ENCODE peak calls at places on chromosomes 2 and 18, in four cellular contexts. W is colonic mucosa, Y is endodermal cell, R is right atrium auricular region. H is an unnamed sample. For H3K4me1, the result is how much of the 10 kb centered on the place peaks cover.

GRCh38 chr2:64062840-64063239 is 43.6 kb upstream of the VPS54 start:
- DNase-seq in R (no peak), W (peak), Y (no peak), H (no peak)

GRCh38 chr2:238922435-238922834 is 74.5 kb downstream of the TWIST2 start:
- DNase-seq in W (no peak), R (no peak), Y (no peak), H (peak)

GRCh38 chr2:130798472-130799221 is 38.1 kb upstream of the ARHGEF4 start:
- DNase-seq in W (no peak), R (no peak), Y (peak), H (peak)

GRCh38 chr2:54954705-54955357 is 95.4 kb downstream of the RTN4 start:
- DNase-seq in W (no peak), R (no peak), Y (no peak), H (no peak)

GRCh38 chr2:115083216-115083615 is 640.8 kb downstream of the DPP10 start:
- DNase-seq in Y (peak), W (no peak), R (no peak), H (no peak)

GRCh38 chr2:191675807-191676667 is 1.9 kb upstream of the NABP1 start:
- DNase-seq in Y (no peak), W (peak), R (no peak), H (no peak)

GRCh38 chr2:217959723-217960122 is 43.1 kb downstream of the TNS1 start:
- DNase-seq in W (no peak), R (no peak), Y (peak), H (peak)

GRCh38 chr2:19786408-19787058 is 115.2 kb downstream of the TTC32 start:
- DNase-seq in R (no peak), Y (peak), W (no peak), H (no peak)

GRCh38 chr2:208607694-208608093 is 201.1 kb downstream of the PTH2R start:
- DNase-seq in R (no peak), Y (no peak), W (no peak), H (no peak)

GRCh38 chr18:74524097-74524496 is 10.2 kb upstream of the CNDP1 start:
- DNase-seq in R (no peak), W (no peak), Y (no peak), H (no peak)

GRCh38 chr18:61948196-61948800 is 55.5 kb upstream of the RNF152 start:
- DNase-seq in W (no peak), Y (no peak), R (no peak), H (no peak)

GRCh38 chr2:3914243-3914642 is 210.9 kb downstream of the DCDC2C start:
- DNase-seq in R (no peak), W (no peak), Y (no peak), H (no peak)

GRCh38 chr18:45962461-45962860 is 4.7 kb downstream of the EPG5 start:
- DNase-seq in R (no peak), Y (no peak), W (no peak), H (no peak)

GRCh38 chr2:182824056-182824758 is 42.2 kb downstream of the FRZB start:
- DNase-seq in Y (no peak), W (no peak), R (no peak), H (no peak)

GRCh38 chr18:6773777-6774176 is 44.3 kb downstream of the ARHGAP28 start:
- DNase-seq in Y (no peak), R (no peak), W (no peak), H (no peak)

GRCh38 chr2:127041259-127041970 is 65.5 kb downstream of the BIN1 start:
- DNase-seq in R (no peak), Y (no peak), W (no peak), H (no peak)

GRCh38 chr2:54904836-54905235 is 145.4 kb downstream of the RTN4 start:
- DNase-seq in W (peak), Y (no peak), R (no peak), H (no peak)

GRCh38 chr18:9659499-9660387 is 45.4 kb upstream of the PPP4R1 start:
- DNase-seq in W (no peak), R (no peak), Y (no peak), H (no peak)

GRCh38 chr2:128466377-128467175 is 147.9 kb upstream of the HS6ST1 start:
- DNase-seq in R (peak), Y (peak), W (peak), H (no peak)

GRCh38 chr18:12567849-12568248 is 90.1 kb downstream of the SPIRE1 start:
- DNase-seq in W (no peak), Y (no peak), R (no peak), H (no peak)

GRCh38 chr18:62499263-62499650 is 23.6 kb upstream of the ZCCHC2 start:
- DNase-seq in W (no peak), R (no peak), Y (no peak), H (no peak)

GRCh38 chr2:85394256-85394655 is 15.9 kb downstream of the CAPG start:
- DNase-seq in R (no peak), Y (no peak), W (no peak), H (no peak)

GRCh38 chr2:84487298-84487996 is 28.4 kb upstream of the SUCLG1 start:
- DNase-seq in W (no peak), Y (no peak), R (no peak), H (no peak)

GRCh38 chr2:228839506-228839905 is 431.6 kb downstream of the PID1 start:
- DNase-seq in W (peak), Y (no peak), R (no peak), H (peak)

GRCh38 chr2:203650860-203651613 is 55.4 kb upstream of the CD28 start:
- DNase-seq in Y (no peak), R (no peak), W (peak), H (no peak)

GRCh38 chr2:39994151-39994550 is 215.1 kb upstream of the THUMPD2 start:
- DNase-seq in Y (no peak), W (no peak), R (no peak), H (no peak)

GRCh38 chr2:216346781-216347180 is 25.5 kb downstream of the MARCHF4 start:
- DNase-seq in W (no peak), R (no peak), Y (no peak), H (no peak)

GRCh38 chr2:216344206-216344957 is 27.9 kb downstream of the MARCHF4 start:
- DNase-seq in Y (peak), R (no peak), W (no peak), H (no peak)

GRCh38 chr2:216343221-216343985 is 28.9 kb downstream of the MARCHF4 start:
- DNase-seq in W (no peak), Y (no peak), R (no peak), H (no peak)

GRCh38 chr2:216345846-216346245 is 26.4 kb downstream of the MARCHF4 start:
- DNase-seq in Y (peak), R (no peak), W (no peak), H (no peak)

GRCh38 chr2:216344958-216345315 is 27.3 kb downstream of the MARCHF4 start:
- DNase-seq in W (no peak), R (no peak), Y (no peak), H (no peak)
- H3K4me1 ChIP-seq in W (under half), R (under half), Y (under half), H (under half)

GRCh38 chr2:146623771-146624170 is 1221.1 kb upstream of the ACVR2A start:
- DNase-seq in R (no peak), W (no peak), Y (no peak), H (no peak)

GRCh38 chr2:146615778-146616177 is 1229.1 kb upstream of the ACVR2A start:
- DNase-seq in R (no peak), Y (no peak), W (no peak), H (no peak)

GRCh38 chr2:146624429-146624828 is 1220.4 kb upstream of the ACVR2A start:
- DNase-seq in R (no peak), Y (no peak), W (no peak), H (no peak)

GRCh38 chr2:146621656-146622055 is 1223.2 kb upstream of the ACVR2A start:
- DNase-seq in Y (no peak), R (no peak), W (no peak), H (no peak)
- H3K4me1 ChIP-seq in Y (under half), R (under half), W (under half), H (under half)

GRCh38 chr18:77051581-77052296 is 80.8 kb downstream of the MBP start:
- DNase-seq in W (no peak), Y (no peak), R (no peak), H (no peak)
- H3K4me1 ChIP-seq in W (under half), Y (under half), R (under half), H (under half)

GRCh38 chr2:201451330-201452057 is at the start of the genes STRADB and TRAK2:
- DNase-seq in R (peak), Y (peak), W (peak), H (peak)
- H3K4me1 ChIP-seq in R (under half), Y (under half), W (under half), H (under half)

DNA sequence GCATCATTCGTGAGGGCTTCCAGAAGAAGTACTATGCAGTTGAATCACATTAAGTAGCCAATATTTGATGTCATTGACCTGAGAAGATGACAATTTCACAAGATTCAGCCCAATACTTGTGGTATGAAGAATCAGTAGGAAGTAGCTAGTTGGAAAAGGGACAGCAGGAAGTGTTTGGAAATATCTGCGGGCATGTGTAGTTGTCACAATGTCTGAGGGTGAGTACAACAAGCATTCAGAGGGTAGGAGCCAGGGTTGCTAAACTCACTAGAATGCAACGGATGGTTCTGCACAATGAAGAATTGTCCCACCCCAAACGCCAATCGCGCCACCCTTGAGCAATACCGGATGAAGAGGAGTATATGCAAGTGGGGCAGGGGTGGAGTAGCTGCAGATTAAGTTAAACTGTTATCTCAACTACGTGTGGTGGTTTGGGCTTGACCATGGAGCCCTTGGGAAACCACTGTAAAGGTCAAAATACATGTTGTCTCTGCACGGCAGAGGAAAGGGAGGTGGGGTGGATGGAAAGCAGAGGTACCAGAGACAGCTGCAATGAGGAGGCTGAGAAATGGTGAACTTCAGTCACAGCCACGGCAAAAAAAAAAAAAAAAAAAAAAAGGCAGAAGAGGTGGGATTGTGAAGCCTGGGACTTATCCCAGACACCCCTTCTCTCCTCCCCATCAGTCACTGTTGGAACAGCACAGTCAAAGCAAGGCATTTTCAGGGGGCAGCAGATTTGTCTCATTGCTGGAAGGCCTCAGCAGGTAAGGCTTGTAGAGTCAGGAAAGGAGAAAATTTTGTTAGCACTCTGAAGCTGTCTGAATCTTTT is 5.1 kb downstream of the CCL20 start:
- DNase-seq in Y (no peak), R (peak), W (peak), H (no peak)
- H3K4me1 ChIP-seq in Y (under half), R (under half), W (under half), H (under half)

GRCh38 chr2:42754776-42755140 is 9.2 kb downstream of the OXER1 start:
- DNase-seq in W (no peak), Y (no peak), R (no peak), H (no peak)

GRCh38 chr2:42755161-42755900 is 8.6 kb downstream of the OXER1 start:
- DNase-seq in R (peak), Y (no peak), W (no peak), H (no peak)

GRCh38 chr2:42754021-42754775 is 9.7 kb downstream of the OXER1 start:
- DNase-seq in R (no peak), W (no peak), Y (no peak), H (no peak)

GRCh38 chr2:42752299-42752698 is 11.6 kb downstream of the OXER1 start:
- DNase-seq in Y (no peak), W (no peak), R (no peak), H (no peak)

DNA sequence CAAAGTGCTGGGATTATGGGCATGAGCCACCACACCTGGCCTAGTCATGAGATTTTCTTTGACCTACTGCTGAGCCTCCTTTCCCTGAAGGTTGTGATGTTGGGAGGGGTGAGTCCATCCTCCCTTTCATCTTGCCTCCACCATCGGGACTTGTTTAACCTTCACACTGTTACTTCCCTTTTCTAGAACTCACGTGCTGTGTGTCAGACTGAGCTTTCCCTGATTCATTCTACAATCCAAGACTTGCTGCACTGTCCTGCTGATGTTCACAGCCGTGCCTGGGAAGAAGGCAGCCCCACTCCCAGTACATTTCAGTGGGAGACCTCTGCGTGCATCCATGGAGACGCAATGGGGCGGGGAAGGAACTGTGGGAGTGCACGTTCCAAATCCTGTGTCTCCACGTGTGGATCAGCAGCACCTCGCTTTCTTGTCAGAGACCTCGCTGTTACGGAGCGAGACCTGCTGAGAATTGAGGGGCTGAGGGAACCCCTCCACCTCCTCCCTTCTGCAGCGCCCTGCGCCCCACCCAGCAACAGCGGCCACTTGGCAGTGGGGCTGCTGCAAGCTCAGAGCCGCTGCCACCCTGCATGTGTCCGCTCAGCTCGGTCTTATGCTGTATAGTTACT is 10.6 kb downstream of the OXER1 start:
- DNase-seq in W (no peak), R (no peak), Y (peak), H (no peak)
- H3K4me1 ChIP-seq in W (under half), R (under half), Y (under half), H (under half)

GRCh38 chr2:120301289-120301688 is 44.6 kb upstream of the INHBB start:
- DNase-seq in W (no peak), R (no peak), Y (no peak), H (no peak)

GRCh38 chr2:120299561-120299960 is 46.4 kb upstream of the INHBB start:
- DNase-seq in Y (no peak), W (no peak), R (no peak), H (no peak)

GRCh38 chr2:120302301-120302700 is 43.6 kb upstream of the INHBB start:
- DNase-seq in W (no peak), R (no peak), Y (peak), H (no peak)

GRCh38 chr2:120299024-120299423 is 46.4 kb downstream of the RALB start:
- DNase-seq in W (no peak), Y (peak), R (no peak), H (no peak)

DNA sequence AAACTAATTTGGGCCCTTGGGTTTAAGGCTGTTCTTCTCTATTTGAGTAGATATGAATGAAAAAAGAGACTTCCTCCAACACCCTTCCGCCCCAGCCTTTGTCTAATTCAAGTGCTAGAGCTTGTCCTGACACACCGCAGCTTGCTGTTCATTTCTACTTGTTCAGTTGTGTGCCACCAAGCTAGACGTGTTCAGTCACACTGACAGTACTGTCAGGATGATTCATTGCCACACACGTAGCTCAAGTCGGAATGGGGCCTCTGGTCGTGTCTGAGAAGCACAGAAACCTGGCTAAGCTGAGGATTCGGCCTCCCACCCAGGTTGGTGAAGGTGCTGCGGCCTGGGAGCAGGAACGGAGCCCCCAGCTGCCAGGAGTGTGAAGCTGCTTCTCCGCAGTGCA is 45.6 kb upstream of the INHBB start:
- DNase-seq in Y (peak), W (no peak), R (no peak), H (no peak)
- H3K4me1 ChIP-seq in Y (under half), W (under half), R (under half), H (under half)

H was measured in uterus.